ENCODE peak calls at places on chromosome 12, in nine cellular contexts. G is psoas muscle, T is fibroblast of lung, A is esophagus squamous epithelium, X is tibial artery, P is IMR-90, Q is kidney, L is choroid plexus epithelial cell, V is BJ. S is an unnamed sample.

GRCh38 chr12:123614531-123614930 is 12.6 kb downstream of the DDX55 start:
- DNase-seq in G (no peak), T (peak; percentile 35), A (no peak), X (no peak), P (peak; percentile 32), Q (no peak), L (no peak), V (no peak), S (no peak)

GRCh38 chr12:21276826-21277225 is 57.9 kb downstream of the SLCO1A2 start:
- DNase-seq in G (no peak), T (no peak), A (no peak), X (no peak), P (no peak), Q (peak; percentile 26), L (no peak), V (no peak), S (no peak)

GRCh38 chr12:28865776-28866175 is 283.3 kb upstream of the FAR2 start:
- DNase-seq in G (no peak), T (no peak), A (no peak), X (no peak), P (peak; percentile 33), Q (no peak), L (no peak), V (no peak), S (no peak)

GRCh38 chr12:55009171-55009570 is 10.6 kb upstream of the NEUROD4 start:
- DNase-seq in G (no peak), T (no peak), A (no peak), X (no peak), P (no peak), Q (no peak), L (no peak), V (no peak), S (no peak)

GRCh38 chr12:122096591-122097149 is 18.1 kb downstream of the MLXIP start:
- DNase-seq in G (peak; percentile 84), T (peak; percentile 78), A (no peak), X (no peak), P (peak; percentile 70), Q (no peak), L (no peak), V (no peak), S (no peak)

GRCh38 chr12:48004039-48004940 is at the start of gene COL2A1:
- DNase-seq in G (no peak), T (peak; percentile 15), A (no peak), X (no peak), P (peak; percentile 12), Q (no peak), L (no peak), V (no peak), S (no peak)

GRCh38 chr12:6213969-6214368 is 13.8 kb downstream of the CD9 start:
- DNase-seq in G (no peak), T (no peak), A (no peak), X (no peak), P (no peak), Q (no peak), L (no peak), V (no peak), S (no peak)

GRCh38 chr12:28618772-28619171 is 428.5 kb downstream of the CCDC91 start:
- DNase-seq in G (no peak), T (no peak), A (no peak), X (no peak), P (no peak), Q (no peak), L (no peak), V (no peak), S (no peak)

GRCh38 chr12:66013224-66013623 is 117.3 kb downstream of the LLPH start:
- DNase-seq in G (no peak), T (no peak), A (no peak), X (no peak), P (no peak), Q (no peak), L (peak; percentile 23), V (no peak), S (no peak)

GRCh38 chr12:23415180-23415579 is 534.3 kb downstream of the SOX5 start:
- DNase-seq in G (no peak), T (peak; percentile 10), A (no peak), X (no peak), P (no peak), Q (no peak), L (peak; percentile 13), V (no peak), S (no peak)

GRCh38 chr12:113056631-113057488 is at the start of gene DTX1:
- DNase-seq in G (peak; percentile 59), T (no peak), A (no peak), X (no peak), P (no peak), Q (peak; percentile 86), L (no peak), V (no peak), S (no peak)

DNA sequence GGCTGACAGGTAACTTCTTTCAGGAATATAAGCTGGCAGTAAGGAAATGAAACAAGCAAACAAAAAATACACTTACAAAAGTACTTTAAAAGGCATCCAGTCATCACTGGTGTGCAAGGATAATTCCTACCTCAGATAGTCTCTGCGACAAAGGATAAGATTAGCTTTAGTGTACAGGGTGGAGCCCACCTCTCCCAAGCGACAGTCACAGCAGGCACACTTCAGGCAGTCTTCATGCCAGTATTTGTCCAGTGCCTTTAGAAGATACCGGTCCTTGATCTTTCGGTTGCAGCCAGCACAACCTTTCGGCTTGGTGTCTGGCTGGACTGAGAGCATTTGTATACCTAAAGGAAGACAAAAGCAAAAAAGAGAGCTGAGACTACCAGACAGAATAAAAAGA is 5.4 kb downstream of the LMO3 start:
- DNase-seq in G (no peak), T (no peak), A (no peak), X (no peak), P (no peak), Q (no peak), L (no peak), V (no peak), S (no peak)
- H3K4me3 ChIP-seq in G (no peak overlapping the region), T (no peak overlapping the region), A (no peak overlapping the region), X (no peak overlapping the region), P (no peak overlapping the region), Q (no peak overlapping the region), L (no peak overlapping the region), V (no peak overlapping the region), S (no peak overlapping the region)

GRCh38 chr12:88493651-88494050 is 86.6 kb downstream of the KITLG start:
- DNase-seq in G (no peak), T (peak; percentile 97), A (no peak), X (no peak), P (peak; percentile 97), Q (no peak), L (peak; percentile 92), V (no peak), S (no peak)

GRCh38 chr12:88494520-88494919 is 85.8 kb downstream of the KITLG start:
- DNase-seq in G (no peak), T (no peak), A (no peak), X (no peak), P (no peak), Q (no peak), L (no peak), V (no peak), S (no peak)

GRCh38 chr12:88495031-88495430 is 85.2 kb downstream of the KITLG start:
- DNase-seq in G (no peak), T (no peak), A (no peak), X (no peak), P (no peak), Q (no peak), L (no peak), V (no peak), S (no peak)

GRCh38 chr12:88490425-88490824 is 89.8 kb downstream of the KITLG start:
- DNase-seq in G (no peak), T (no peak), A (no peak), X (no peak), P (no peak), Q (no peak), L (no peak), V (no peak), S (no peak)
- TF ChIP-seq CTCF in G (no peak), T (no peak), A (no peak), X (no peak), P (no peak), Q (no peak), L (no peak), V (no peak), S (no peak)

GRCh38 chr12:14273911-14274306 is 91.6 kb upstream of the ATF7IP start:
- DNase-seq in G (no peak), T (no peak), A (no peak), X (no peak), P (peak; percentile 68), Q (no peak), L (no peak), V (no peak), S (no peak)

GRCh38 chr12:14270392-14270791 is 95.1 kb upstream of the ATF7IP start:
- DNase-seq in G (no peak), T (no peak), A (no peak), X (no peak), P (no peak), Q (no peak), L (no peak), V (no peak), S (no peak)

GRCh38 chr12:14275886-14276285 is 89.6 kb upstream of the ATF7IP start:
- DNase-seq in G (no peak), T (no peak), A (no peak), X (no peak), P (no peak), Q (no peak), L (no peak), V (no peak), S (no peak)

GRCh38 chr12:14275111-14275510 is 90.4 kb upstream of the ATF7IP start:
- DNase-seq in G (no peak), T (no peak), A (no peak), X (no peak), P (no peak), Q (no peak), L (no peak), V (no peak), S (no peak)

DNA sequence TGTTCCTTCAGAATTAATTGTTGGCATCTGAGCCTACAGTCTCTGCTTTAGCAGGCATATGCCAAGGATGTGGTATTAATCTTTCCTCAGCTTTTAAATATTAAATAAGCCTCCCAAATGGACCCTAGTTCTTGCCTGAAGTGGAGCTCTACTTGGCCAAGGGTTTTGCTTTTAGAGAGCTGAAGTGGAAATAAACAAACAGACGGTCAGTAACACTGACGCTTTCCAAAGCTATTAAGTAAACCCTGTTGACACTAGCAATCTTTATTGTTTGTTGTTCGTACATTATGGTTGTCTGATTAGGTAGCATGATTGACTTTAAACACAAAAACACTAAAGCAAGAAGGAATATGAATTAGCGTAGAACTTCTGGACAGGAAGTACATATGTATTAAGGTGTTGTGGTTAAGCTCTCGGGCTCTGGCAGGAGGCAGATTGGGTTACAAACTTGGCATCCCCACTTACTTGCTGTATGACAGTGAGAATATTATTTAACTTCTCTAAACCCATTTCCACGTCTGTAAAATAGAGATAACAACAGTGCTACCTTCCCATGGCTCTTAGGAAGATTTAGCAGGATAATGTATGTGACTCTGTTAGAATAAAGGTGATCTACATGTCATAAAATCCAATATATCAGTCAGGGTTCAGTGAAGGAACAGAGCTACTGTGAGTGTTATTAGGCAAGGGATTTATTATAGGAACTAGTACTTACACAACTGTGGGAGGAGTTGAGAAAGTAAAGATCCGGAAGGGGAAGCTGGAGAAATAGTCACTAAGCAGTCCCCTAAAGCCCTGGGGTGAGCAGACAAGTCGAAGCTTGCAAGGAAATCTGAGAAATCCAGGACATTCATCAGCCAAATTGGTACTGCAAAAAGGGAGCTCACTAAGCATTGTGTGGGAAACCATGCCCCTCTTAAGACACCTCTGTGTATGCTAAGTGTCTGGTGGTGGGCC is 92.2 kb upstream of the ATF7IP start:
- DNase-seq in G (no peak), T (peak; percentile 27), A (no peak), X (no peak), P (peak; percentile 53), Q (no peak), L (peak; percentile 63), V (no peak), S (no peak)
- H3K4me3 ChIP-seq in G (no peak overlapping the region), T (no peak overlapping the region), A (no peak overlapping the region), X (no peak overlapping the region), P (no peak overlapping the region), Q (no peak overlapping the region), L (no peak overlapping the region), V (no peak overlapping the region), S (no peak overlapping the region)

GRCh38 chr12:16121953-16122352 is 155.5 kb downstream of the SLC15A5 start:
- DNase-seq in G (no peak), T (no peak), A (no peak), X (no peak), P (no peak), Q (no peak), L (no peak), V (no peak), S (no peak)
- TF ChIP-seq CTCF in G (no peak), T (no peak), A (no peak), X (no peak), P (no peak), Q (no peak), L (no peak), V (no peak), S (no peak)